ENCODE peak calls at places on chromosomes 2 and 18, in nine cellular contexts. I is A549, Y is stomach, C is transverse colon, F is adrenal gland, U is heart left ventricle, L is uterus, X is NB4, D is GM12878. R is an unnamed sample.

GRCh38 chr18:6406075-6406909 is 8.4 kb downstream of the L3MBTL4 start:
- DNase-seq in X (peak; percentile 16), D (no peak), Y (no peak), U (no peak), F (peak; percentile 75), C (no peak), I (no peak), L (no peak), R (peak; percentile 28)

GRCh38 chr2:27891063-27891819 is 712 bp downstream of the BABAM2 start:
- DNase-seq in I (peak; percentile 80), Y (peak; percentile 88), X (peak; percentile 84), D (peak; percentile 45), C (peak; percentile 88), U (peak; percentile 90), F (peak; percentile 93), L (peak; percentile 78), R (peak; percentile 87)

GRCh38 chr2:70258532-70258875 is 567 bp downstream of the PCYOX1 start:
- DNase-seq in U (peak; percentile 83), F (peak; percentile 82), Y (peak; percentile 72), I (no peak), C (peak; percentile 54), X (peak; percentile 82), D (no peak), L (peak; percentile 79), R (peak; percentile 82)

GRCh38 chr18:36350211-36350610 is 52.7 kb downstream of the FHOD3 start:
- DNase-seq in X (no peak), F (no peak), Y (no peak), L (no peak), C (no peak), D (no peak), I (no peak), U (no peak), R (no peak)

GRCh38 chr18:10421859-10422258 is 32.6 kb upstream of the APCDD1 start:
- DNase-seq in Y (no peak), X (no peak), L (no peak), I (no peak), C (no peak), D (no peak), F (no peak), U (no peak), R (no peak)

GRCh38 chr18:56550121-56550520 is 88.3 kb downstream of the TXNL1 start:
- DNase-seq in C (no peak), L (no peak), D (no peak), Y (no peak), I (no peak), X (no peak), F (no peak), U (no peak), R (no peak)

GRCh38 chr2:225399509-225399908 is at the start of gene NYAP2:
- DNase-seq in X (no peak), D (no peak), Y (no peak), U (no peak), F (no peak), L (no peak), C (no peak), I (no peak), R (no peak)

GRCh38 chr18:38826247-38826646 is 1260.6 kb upstream of the CELF4 start:
- DNase-seq in L (no peak), F (no peak), D (no peak), C (no peak), Y (no peak), X (no peak), U (no peak), I (no peak), R (no peak)

GRCh38 chr2:100776445-100776844 is 43.5 kb upstream of the NPAS2 start:
- DNase-seq in C (no peak), F (no peak), I (no peak), U (no peak), L (no peak), D (no peak), Y (no peak), X (no peak), R (no peak)

GRCh38 chr2:240278661-240279060 is 138.2 kb upstream of the OTOS start:
- DNase-seq in Y (no peak), U (no peak), X (no peak), I (no peak), D (no peak), F (no peak), L (no peak), C (no peak), R (no peak)

GRCh38 chr2:26647981-26648380 is 6.8 kb upstream of the CIB4 start:
- DNase-seq in C (no peak), D (no peak), X (no peak), U (no peak), I (no peak), Y (peak; percentile 17), F (no peak), L (no peak), R (no peak)

GRCh38 chr2:75606851-75607798 is 39.5 kb upstream of the MRPL19 start:
- DNase-seq in C (no peak), D (no peak), X (peak; percentile 70), F (no peak), Y (no peak), U (no peak), L (no peak), I (no peak), R (no peak)

GRCh38 chr2:206282746-206283145 is 8.3 kb downstream of the ZDBF2 start:
- DNase-seq in X (no peak), L (no peak), D (no peak), C (no peak), I (no peak), U (no peak), F (no peak), Y (no peak), R (no peak)

GRCh38 chr2:190451561-190452176 is 43.5 kb downstream of the MFSD6 start:
- DNase-seq in X (no peak), F (no peak), I (no peak), C (no peak), Y (no peak), D (no peak), U (no peak), L (no peak), R (no peak)

DNA sequence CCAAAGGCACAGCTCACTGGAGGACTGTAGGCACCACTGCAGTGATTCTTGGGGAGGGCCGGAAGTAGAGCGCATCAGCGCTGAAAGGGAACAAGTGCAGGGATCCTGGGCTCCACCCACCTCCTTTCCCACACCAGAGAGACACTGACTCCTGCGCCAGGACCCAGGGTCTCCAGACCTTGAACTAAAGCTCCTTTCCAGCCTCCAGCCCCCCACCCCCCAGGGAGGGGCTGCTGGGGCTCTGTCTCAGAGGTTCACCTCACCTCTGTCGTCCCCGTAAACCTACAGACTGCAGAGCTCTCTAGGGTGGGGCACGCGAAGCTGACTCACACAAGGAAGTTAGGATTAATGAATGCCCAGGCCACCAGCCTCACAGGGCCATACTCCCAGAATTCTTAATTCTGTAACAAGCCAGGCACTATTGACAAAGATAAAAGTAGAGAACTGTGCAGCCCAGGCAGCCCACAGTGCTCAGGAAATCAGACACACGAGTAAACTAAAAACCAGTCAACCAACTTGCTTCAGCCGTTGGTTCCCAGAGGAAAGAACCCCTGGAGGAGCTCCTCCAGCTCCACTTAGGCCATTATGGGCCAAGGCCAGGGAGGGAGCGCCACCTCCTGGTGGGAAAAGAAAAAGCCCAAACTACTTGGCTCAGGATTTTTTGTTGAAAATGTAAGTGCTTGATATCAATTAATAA is 45.1 kb upstream of the ACAA2 start:
- DNase-seq in U (peak; percentile 61), L (peak; percentile 42), F (peak; percentile 70), I (peak; percentile 56), D (no peak), C (peak; percentile 75), X (peak; percentile 69), Y (peak; percentile 77), R (peak; percentile 65)
- TF ChIP-seq POLR2A in U (no peak), L (no peak), F (no peak), I (no peak), D (no peak), C (peak; percentile 39), X (no peak), Y (no peak), R (no peak)

DNA sequence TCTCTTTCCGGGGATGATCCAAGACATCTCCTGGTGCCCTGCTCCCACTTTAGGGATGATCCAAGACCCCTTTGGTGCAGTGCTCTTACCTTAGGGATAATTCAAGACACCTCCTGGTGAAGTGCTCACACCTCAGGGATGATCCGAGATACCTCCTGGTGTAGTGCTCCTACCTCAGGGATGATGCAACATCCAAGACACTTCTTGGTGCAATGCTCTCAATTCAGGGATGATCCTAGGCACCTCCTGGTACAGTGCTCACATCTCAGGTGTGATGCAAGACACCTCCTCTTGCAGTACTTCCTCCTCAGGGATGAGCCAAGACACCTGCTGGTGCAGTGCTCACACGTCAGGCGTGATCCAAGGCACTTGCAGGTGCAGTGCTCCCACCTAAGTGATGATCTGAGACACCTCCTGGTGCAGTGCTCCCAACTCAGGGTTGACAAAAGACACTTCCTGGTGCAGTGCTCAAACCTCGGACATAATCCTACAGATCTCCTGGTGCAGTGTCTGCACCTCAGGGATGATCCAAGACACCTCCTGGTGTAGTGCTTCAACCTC is 122.3 kb downstream of the ASB1 start:
- DNase-seq in Y (no peak), F (no peak), U (no peak), D (no peak), C (no peak), I (no peak), X (no peak), L (no peak), R (no peak)
- TF ChIP-seq POLR2A in Y (no peak), F (no peak), U (no peak), D (no peak), C (no peak), I (no peak), X (no peak), L (no peak), R (no peak)

GRCh38 chr2:65297544-65297943 is 69.9 kb downstream of the ACTR2 start:
- DNase-seq in D (no peak), U (no peak), F (no peak), L (no peak), I (no peak), X (no peak), Y (no peak), C (no peak), R (no peak)

GRCh38 chr2:65300134-65300771 is 72.6 kb downstream of the ACTR2 start:
- DNase-seq in X (no peak), D (no peak), Y (peak; percentile 48), I (no peak), U (peak; percentile 81), F (peak; percentile 82), C (peak; percentile 49), L (peak; percentile 93), R (peak; percentile 84)

GRCh38 chr2:65298089-65298488 is 70.5 kb downstream of the ACTR2 start:
- DNase-seq in I (no peak), C (no peak), X (peak; percentile 63), Y (no peak), F (no peak), U (no peak), L (no peak), D (no peak), R (no peak)

GRCh38 chr2:65299246-65299645 is 71.6 kb downstream of the ACTR2 start:
- DNase-seq in U (no peak), F (no peak), I (no peak), X (peak; percentile 77), Y (no peak), D (no peak), L (no peak), C (no peak), R (no peak)

GRCh38 chr2:65300772-65301711 is 73.4 kb downstream of the ACTR2 start:
- DNase-seq in F (no peak), Y (peak; percentile 70), X (peak; percentile 84), L (peak; percentile 45), U (peak; percentile 45), I (peak; percentile 70), C (peak; percentile 24), D (peak; percentile 61), R (peak; percentile 26)
- TF ChIP-seq POLR2A in F (no peak), Y (no peak), X (no peak), L (no peak), U (no peak), I (no peak), C (no peak), D (no peak), R (no peak)

GRCh38 chr18:45775241-45775676 is 50.2 kb upstream of the SIGLEC15 start:
- DNase-seq in L (peak; percentile 63), F (peak; percentile 60), X (no peak), Y (peak; percentile 77), U (peak; percentile 81), I (peak; percentile 43), C (peak; percentile 61), D (no peak), R (peak; percentile 83)
- TF ChIP-seq POLR2A in L (no peak), F (no peak), X (no peak), Y (no peak), U (peak; percentile 43), I (peak; percentile 54), C (no peak), D (peak; percentile 76), R (no peak)